ENCODE peak calls at places on chromosomes 16 and 17, in four cellular contexts. W, B, H and S are unnamed samples.

GRCh38 chr17:82187500-82187899 is 25.1 kb downstream of the CCDC57 start:
- DNase-seq in W (no peak), H (no peak), B (no peak), S (no peak)

GRCh38 chr17:4412933-4413831 is 20.6 kb upstream of the SPNS3 start:
- DNase-seq in H (peak), W (peak), B (peak), S (peak)

GRCh38 chr16:81560979-81561657 is 116.5 kb downstream of the CMIP start:
- DNase-seq in B (no peak), H (no peak), W (no peak), S (no peak)

GRCh38 chr16:88393034-88393433 is 10.3 kb downstream of the ZNF469 start:
- DNase-seq in W (no peak), H (no peak), B (no peak), S (no peak)

GRCh38 chr16:19005561-19006445 is 22.1 kb downstream of the TMC7 start:
- DNase-seq in H (no peak), B (peak), W (peak), S (no peak)

GRCh38 chr16:84513111-84514065 is 8.9 kb upstream of the MEAK7 start:
- DNase-seq in W (no peak), H (peak), B (no peak), S (no peak)

GRCh38 chr17:15290605-15291004 is 25.5 kb upstream of the PMP22 start:
- DNase-seq in H (no peak), B (no peak), W (no peak), S (no peak)

GRCh38 chr16:8919934-8920465 is 37.8 kb downstream of the LITAFD start:
- DNase-seq in B (no peak), W (no peak), H (no peak), S (no peak)

GRCh38 chr16:14445935-14446715 is 183.9 kb downstream of the PARN start:
- DNase-seq in H (no peak), W (no peak), B (no peak), S (no peak)

GRCh38 chr16:66382171-66382965 is 15.9 kb downstream of the CDH5 start:
- DNase-seq in H (no peak), B (no peak), W (no peak), S (no peak)

GRCh38 chr16:13883881-13884280 is 36.1 kb upstream of the ERCC4 start:
- DNase-seq in W (no peak), B (no peak), H (no peak), S (no peak)

GRCh38 chr17:28725166-28725659 is 820 bp downstream of the TLCD1 start:
- DNase-seq in W (no peak), H (no peak), B (no peak), S (no peak)

GRCh38 chr16:5874899-5875298 is 777.3 kb upstream of the EEF2KMT start:
- DNase-seq in H (no peak), W (no peak), B (no peak), S (no peak)

GRCh38 chr17:29732613-29733012 is 109.9 kb upstream of the CORO6 start:
- DNase-seq in W (no peak), H (no peak), B (no peak), S (no peak)

GRCh38 chr17:73194514-73195222 is 1.8 kb downstream of the COG1 start:
- DNase-seq in B (no peak), W (no peak), H (no peak), S (no peak)

GRCh38 chr17:28180449-28180848 is 138.0 kb downstream of the NLK start:
- DNase-seq in B (no peak), W (no peak), H (no peak), S (no peak)

GRCh38 chr16:12017583-12017982 is 41.0 kb downstream of the SNX29 start:
- DNase-seq in H (no peak), W (no peak), B (no peak), S (no peak)